ENCODE peak calls at places on chromosomes 2 and 18, in four cellular contexts. One of them, this sample, is unnamed.

GRCh38 chr18:26813043-26813442 is 52.5 kb downstream of the AQP4 start:
- DNase-seq in Panc1: peak; percentile 46
- DNase-seq in fibroblast of lung: peak; percentile 3
- DNase-seq in A673: peak; percentile 9
- DNase-seq in this sample: no peak

GRCh38 chr2:112151701-112152440 is 13.7 kb downstream of the FBLN7 start:
- DNase-seq in Panc1: no peak
- DNase-seq in fibroblast of lung: no peak
- DNase-seq in A673: no peak
- DNase-seq in this sample: no peak

GRCh38 chr2:159169187-159169586 is 117.3 kb downstream of the WDSUB1 start:
- DNase-seq in Panc1: no peak
- DNase-seq in fibroblast of lung: peak; percentile 62
- DNase-seq in A673: no peak
- DNase-seq in this sample: no peak

GRCh38 chr18:32530947-32531651 is 60.4 kb upstream of the GAREM1 start:
- DNase-seq in Panc1: no peak
- DNase-seq in fibroblast of lung: peak; percentile 81
- DNase-seq in A673: peak; percentile 33
- DNase-seq in this sample: no peak

GRCh38 chr18:44803019-44803650 is 122.4 kb downstream of the SETBP1 start:
- DNase-seq in Panc1: no peak
- DNase-seq in fibroblast of lung: peak; percentile 75
- DNase-seq in A673: no peak
- DNase-seq in this sample: peak; percentile 24

GRCh38 chr2:157447751-157448150 is 3.9 kb upstream of the CYTIP start:
- DNase-seq in Panc1: no peak
- DNase-seq in fibroblast of lung: no peak
- DNase-seq in A673: no peak
- DNase-seq in this sample: no peak

GRCh38 chr18:79678665-79679551 is 695 bp upstream of the CTDP1 start:
- DNase-seq in Panc1: peak; percentile 98
- DNase-seq in fibroblast of lung: peak; percentile 99
- DNase-seq in A673: peak; percentile 99
- DNase-seq in this sample: peak; percentile 99

GRCh38 chr2:11080253-11081115 is 74.8 kb upstream of the SLC66A3 start:
- DNase-seq in Panc1: no peak
- DNase-seq in fibroblast of lung: no peak
- DNase-seq in A673: no peak
- DNase-seq in this sample: no peak

GRCh38 chr2:53373126-53373525 is 394.5 kb upstream of the CHAC2 start:
- DNase-seq in Panc1: no peak
- DNase-seq in fibroblast of lung: no peak
- DNase-seq in A673: no peak
- DNase-seq in this sample: no peak

DNA sequence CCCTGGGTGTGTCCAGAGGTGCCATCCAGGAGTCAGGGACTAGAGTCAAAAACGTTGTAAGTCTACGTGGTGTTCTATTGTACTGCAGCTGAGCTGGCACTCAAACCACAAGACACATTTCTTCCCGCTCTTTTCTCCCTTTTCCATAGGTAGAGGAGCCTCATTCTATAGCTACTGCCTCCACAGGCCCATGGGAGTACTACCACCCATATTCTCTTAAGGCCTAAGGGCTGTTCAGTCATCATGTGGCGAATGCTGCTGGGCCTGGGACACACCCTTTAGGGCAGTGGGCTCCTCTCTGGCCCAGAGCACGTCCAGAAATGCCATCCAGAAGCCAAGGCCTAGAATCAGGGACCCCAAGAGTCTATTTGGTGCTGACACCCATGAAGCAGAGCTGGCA is 1271.7 kb downstream of the CNTNAP5 start:
- DNase-seq in Panc1: no peak
- DNase-seq in fibroblast of lung: no peak
- DNase-seq in A673: no peak
- DNase-seq in this sample: no peak
- TF ChIP-seq CTCF in Panc1: no peak
- TF ChIP-seq CTCF in fibroblast of lung: no peak
- TF ChIP-seq CTCF in A673: no peak
- TF ChIP-seq CTCF in this sample: no peak

GRCh38 chr18:36440614-36441013 is 143.1 kb downstream of the FHOD3 start:
- DNase-seq in Panc1: no peak
- DNase-seq in fibroblast of lung: peak; percentile 86
- DNase-seq in A673: no peak
- DNase-seq in this sample: no peak

GRCh38 chr18:36446059-36446458 is 148.5 kb downstream of the FHOD3 start:
- DNase-seq in Panc1: no peak
- DNase-seq in fibroblast of lung: peak; percentile 29
- DNase-seq in A673: no peak
- DNase-seq in this sample: no peak

GRCh38 chr18:36441426-36441870 is 143.9 kb downstream of the FHOD3 start:
- DNase-seq in Panc1: no peak
- DNase-seq in fibroblast of lung: no peak
- DNase-seq in A673: no peak
- DNase-seq in this sample: no peak

GRCh38 chr18:36441872-36442271 is 144.4 kb downstream of the FHOD3 start:
- DNase-seq in Panc1: no peak
- DNase-seq in fibroblast of lung: peak; percentile 92
- DNase-seq in A673: no peak
- DNase-seq in this sample: no peak

DNA sequence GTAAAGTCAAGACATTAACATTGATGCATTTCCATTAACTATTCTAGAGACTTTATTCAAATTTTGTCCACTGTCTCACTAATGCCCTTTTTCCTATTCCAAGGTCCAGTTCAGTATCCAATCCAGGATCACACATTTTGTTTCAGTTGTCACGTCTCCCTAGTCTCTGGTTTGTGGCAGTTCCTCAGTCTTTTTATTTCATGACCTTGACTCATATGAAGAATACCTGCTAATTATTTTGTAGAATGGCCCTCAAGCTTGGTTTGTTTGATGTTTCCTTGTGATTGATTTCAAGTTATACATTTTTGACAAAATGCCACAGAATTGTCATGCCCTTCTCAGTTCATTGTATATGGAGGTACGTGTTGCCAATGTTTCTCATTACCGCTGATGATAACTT is 145.2 kb downstream of the FHOD3 start:
- DNase-seq in Panc1: no peak
- DNase-seq in fibroblast of lung: no peak
- DNase-seq in A673: no peak
- DNase-seq in this sample: no peak
- H3K4me1 ChIP-seq in Panc1: peaks cover 3% of the 10 kb centered on the region
- H3K4me1 ChIP-seq in fibroblast of lung: peaks cover 5% of the 10 kb centered on the region
- H3K4me1 ChIP-seq in A673: no peaks in the 10 kb centered on the region
- H3K4me1 ChIP-seq in this sample: peaks cover 81% of the 10 kb centered on the region

DNA sequence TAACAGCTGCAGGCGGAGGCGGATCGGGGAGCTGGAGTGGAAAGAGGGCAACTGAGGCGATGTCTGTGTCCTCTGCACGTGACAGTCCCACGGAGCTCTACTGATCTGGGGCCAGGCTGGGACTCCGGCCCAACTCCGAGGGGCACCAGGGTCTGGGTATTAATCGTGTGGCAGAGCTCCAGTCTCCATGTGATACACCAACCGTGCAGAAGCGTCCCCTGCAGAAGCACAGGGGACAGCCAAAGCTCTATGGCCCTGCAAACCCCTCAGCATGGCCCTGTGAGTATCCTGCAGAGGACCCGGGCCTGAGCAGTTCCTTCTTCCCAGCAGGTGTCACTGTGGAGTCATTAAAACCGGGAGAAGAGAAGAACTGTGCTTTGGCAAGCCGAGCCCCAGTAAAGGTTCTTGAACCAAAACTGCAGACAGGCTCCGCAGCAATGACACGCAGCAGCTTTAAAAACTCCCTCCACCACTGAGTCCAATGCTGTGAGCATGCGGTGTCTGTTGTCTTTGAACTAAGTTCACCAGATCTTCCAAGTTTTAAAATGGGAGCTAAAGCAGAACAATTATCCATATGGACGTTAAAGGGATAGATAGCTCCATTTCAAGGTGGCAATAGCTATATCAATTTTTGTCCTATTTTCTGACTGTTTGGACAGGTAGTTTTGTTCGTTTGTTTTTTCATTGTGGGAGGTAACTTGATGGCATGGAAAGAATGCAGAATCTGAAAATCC is 79.4 kb downstream of the TMEM182 start:
- DNase-seq in Panc1: peak; percentile 2
- DNase-seq in fibroblast of lung: peak; percentile 39
- DNase-seq in A673: peak; percentile 71
- DNase-seq in this sample: peak; percentile 18
- TF ChIP-seq CTCF in Panc1: peak; percentile 78
- TF ChIP-seq CTCF in fibroblast of lung: peak; percentile 55
- TF ChIP-seq CTCF in A673: peak; percentile 64
- TF ChIP-seq CTCF in this sample: peak; percentile 64

DNA sequence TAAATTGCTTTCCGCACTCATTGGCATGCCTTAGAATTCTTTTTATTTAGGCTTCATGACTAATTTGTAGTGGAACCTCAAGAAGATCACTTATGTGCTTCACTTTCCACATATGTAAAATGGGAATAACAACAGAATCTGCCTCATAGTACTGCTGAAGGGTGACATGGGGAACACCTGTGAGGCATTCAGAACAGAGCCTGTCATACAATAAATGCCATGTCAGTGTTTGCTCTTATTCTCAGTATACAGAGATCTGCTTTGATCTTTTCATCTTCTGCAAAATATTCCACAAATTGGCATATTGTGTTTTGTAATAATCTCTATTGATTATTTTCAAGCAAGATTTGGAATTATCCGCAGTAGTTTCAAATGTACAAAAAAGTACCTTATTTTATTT is 17.4 kb upstream of the CPS1 start:
- DNase-seq in Panc1: no peak
- DNase-seq in fibroblast of lung: no peak
- DNase-seq in A673: no peak
- DNase-seq in this sample: no peak
- H3K4me1 ChIP-seq in Panc1: no peaks in the 10 kb centered on the region
- H3K4me1 ChIP-seq in fibroblast of lung: no peaks in the 10 kb centered on the region
- H3K4me1 ChIP-seq in A673: no peaks in the 10 kb centered on the region
- H3K4me1 ChIP-seq in this sample: no peaks in the 10 kb centered on the region